ENCODE peak calls at places on chromosome 13, in six cellular contexts. One of them, this sample, is unnamed.

GRCh38 chr13:109869312-109870237 is 83.2 kb upstream of the IRS2 start:
- DNase-seq in cardiac fibroblast: peak
- DNase-seq in lower leg skin: no peak
- DNase-seq in epithelial cell of proximal tubule: peak
- DNase-seq in mammary epithelial cell: peak
- DNase-seq in NB4: peak
- DNase-seq in this sample: no peak

GRCh38 chr13:25222740-25223139 is 50.7 kb upstream of the AMER2 start:
- DNase-seq in lower leg skin: peak
- DNase-seq in cardiac fibroblast: no peak
- DNase-seq in NB4: no peak
- DNase-seq in epithelial cell of proximal tubule: no peak
- DNase-seq in mammary epithelial cell: no peak
- DNase-seq in this sample: peak

GRCh38 chr13:26679411-26679810 is 81.2 kb downstream of the GPR12 start:
- DNase-seq in lower leg skin: no peak
- DNase-seq in cardiac fibroblast: peak
- DNase-seq in epithelial cell of proximal tubule: peak
- DNase-seq in mammary epithelial cell: peak
- DNase-seq in NB4: no peak
- DNase-seq in this sample: no peak

GRCh38 chr13:32125746-32126145 is 94.2 kb downstream of the FRY start:
- DNase-seq in epithelial cell of proximal tubule: no peak
- DNase-seq in cardiac fibroblast: no peak
- DNase-seq in NB4: peak
- DNase-seq in mammary epithelial cell: peak
- DNase-seq in lower leg skin: no peak
- DNase-seq in this sample: no peak

GRCh38 chr13:114194853-114195252 is 15.8 kb downstream of the CFAP97D2 start:
- DNase-seq in NB4: no peak
- DNase-seq in cardiac fibroblast: no peak
- DNase-seq in epithelial cell of proximal tubule: no peak
- DNase-seq in mammary epithelial cell: no peak
- DNase-seq in lower leg skin: no peak
- DNase-seq in this sample: no peak

GRCh38 chr13:75544681-75545333 is 4.8 kb upstream of the UCHL3 start:
- DNase-seq in lower leg skin: no peak
- DNase-seq in NB4: peak
- DNase-seq in mammary epithelial cell: peak
- DNase-seq in cardiac fibroblast: peak
- DNase-seq in epithelial cell of proximal tubule: peak
- DNase-seq in this sample: no peak

GRCh38 chr13:38733146-38733545 is 46.3 kb downstream of the FREM2 start:
- DNase-seq in NB4: no peak
- DNase-seq in lower leg skin: no peak
- DNase-seq in epithelial cell of proximal tubule: no peak
- DNase-seq in mammary epithelial cell: no peak
- DNase-seq in cardiac fibroblast: no peak
- DNase-seq in this sample: no peak

GRCh38 chr13:51874651-51875050 is 12.9 kb downstream of the CCDC70 start:
- DNase-seq in NB4: no peak
- DNase-seq in mammary epithelial cell: no peak
- DNase-seq in cardiac fibroblast: no peak
- DNase-seq in epithelial cell of proximal tubule: no peak
- DNase-seq in lower leg skin: no peak
- DNase-seq in this sample: no peak

GRCh38 chr13:51997641-51998330 is 13.5 kb downstream of the ATP7B start:
- DNase-seq in epithelial cell of proximal tubule: no peak
- DNase-seq in cardiac fibroblast: no peak
- DNase-seq in NB4: no peak
- DNase-seq in lower leg skin: no peak
- DNase-seq in mammary epithelial cell: no peak
- DNase-seq in this sample: no peak

GRCh38 chr13:30416471-30416870 is 5.8 kb upstream of the UBE2L5 start:
- DNase-seq in NB4: no peak
- DNase-seq in mammary epithelial cell: no peak
- DNase-seq in lower leg skin: no peak
- DNase-seq in epithelial cell of proximal tubule: no peak
- DNase-seq in cardiac fibroblast: no peak
- DNase-seq in this sample: no peak

GRCh38 chr13:111171629-111172028 is 56.5 kb downstream of the ARHGEF7 start:
- DNase-seq in mammary epithelial cell: peak
- DNase-seq in lower leg skin: no peak
- DNase-seq in cardiac fibroblast: no peak
- DNase-seq in epithelial cell of proximal tubule: no peak
- DNase-seq in NB4: no peak
- DNase-seq in this sample: no peak

GRCh38 chr13:47639716-47640447 is 361.2 kb downstream of the SUCLA2 start:
- DNase-seq in cardiac fibroblast: no peak
- DNase-seq in lower leg skin: no peak
- DNase-seq in epithelial cell of proximal tubule: no peak
- DNase-seq in mammary epithelial cell: no peak
- DNase-seq in NB4: no peak
- DNase-seq in this sample: no peak

DNA sequence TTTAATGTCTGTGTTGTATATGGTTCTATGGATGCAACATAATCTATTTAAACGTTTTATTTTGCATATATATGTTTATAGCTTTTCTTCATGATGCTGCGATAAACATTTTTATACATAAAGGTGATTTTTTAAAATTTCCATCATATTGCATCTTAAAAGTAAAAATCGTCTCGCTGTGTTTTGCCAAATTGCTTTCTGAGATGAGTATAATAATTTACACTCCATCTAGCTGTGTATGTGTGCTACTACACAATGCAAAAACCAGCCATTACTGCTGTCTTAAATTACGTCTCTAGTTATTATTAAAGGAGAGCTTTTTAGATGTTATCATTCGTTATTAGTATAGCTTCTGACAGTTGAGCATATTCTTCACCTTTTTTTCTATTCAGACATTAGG is 37.2 kb downstream of the METTL21C start:
- DNase-seq in mammary epithelial cell: no peak
- DNase-seq in lower leg skin: no peak
- DNase-seq in cardiac fibroblast: no peak
- DNase-seq in epithelial cell of proximal tubule: no peak
- DNase-seq in NB4: no peak
- DNase-seq in this sample: no peak
- TF ChIP-seq CTCF in mammary epithelial cell: peak
- TF ChIP-seq CTCF in lower leg skin: no peak
- TF ChIP-seq CTCF in cardiac fibroblast: peak
- TF ChIP-seq CTCF in epithelial cell of proximal tubule: peak
- TF ChIP-seq CTCF in NB4: no peak
- TF ChIP-seq CTCF in this sample: peak

DNA sequence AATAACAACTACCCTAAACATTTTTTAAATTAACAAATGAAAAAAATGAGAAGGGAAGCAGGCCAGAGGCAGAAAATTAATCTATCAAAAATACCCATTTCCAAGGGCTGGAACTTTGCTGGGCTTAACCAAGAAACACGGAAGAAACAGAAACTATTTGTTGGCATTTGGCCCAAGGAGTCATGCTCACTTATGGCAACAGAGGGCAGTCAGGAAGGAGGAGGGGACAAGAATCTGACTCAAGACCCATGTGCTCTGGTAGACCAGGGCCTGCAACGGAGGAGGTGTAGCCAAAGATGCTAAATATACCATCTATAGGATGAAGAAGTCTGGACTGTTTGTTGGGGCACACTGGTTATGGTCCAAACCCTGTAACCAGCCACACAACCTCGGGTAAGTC is 496.7 kb downstream of the COG6 start:
- DNase-seq in NB4: no peak
- DNase-seq in cardiac fibroblast: peak
- DNase-seq in lower leg skin: no peak
- DNase-seq in mammary epithelial cell: peak
- DNase-seq in epithelial cell of proximal tubule: no peak
- DNase-seq in this sample: no peak
- TF ChIP-seq CTCF in NB4: no peak
- TF ChIP-seq CTCF in cardiac fibroblast: peak
- TF ChIP-seq CTCF in lower leg skin: no peak
- TF ChIP-seq CTCF in mammary epithelial cell: peak
- TF ChIP-seq CTCF in epithelial cell of proximal tubule: peak
- TF ChIP-seq CTCF in this sample: no peak

DNA sequence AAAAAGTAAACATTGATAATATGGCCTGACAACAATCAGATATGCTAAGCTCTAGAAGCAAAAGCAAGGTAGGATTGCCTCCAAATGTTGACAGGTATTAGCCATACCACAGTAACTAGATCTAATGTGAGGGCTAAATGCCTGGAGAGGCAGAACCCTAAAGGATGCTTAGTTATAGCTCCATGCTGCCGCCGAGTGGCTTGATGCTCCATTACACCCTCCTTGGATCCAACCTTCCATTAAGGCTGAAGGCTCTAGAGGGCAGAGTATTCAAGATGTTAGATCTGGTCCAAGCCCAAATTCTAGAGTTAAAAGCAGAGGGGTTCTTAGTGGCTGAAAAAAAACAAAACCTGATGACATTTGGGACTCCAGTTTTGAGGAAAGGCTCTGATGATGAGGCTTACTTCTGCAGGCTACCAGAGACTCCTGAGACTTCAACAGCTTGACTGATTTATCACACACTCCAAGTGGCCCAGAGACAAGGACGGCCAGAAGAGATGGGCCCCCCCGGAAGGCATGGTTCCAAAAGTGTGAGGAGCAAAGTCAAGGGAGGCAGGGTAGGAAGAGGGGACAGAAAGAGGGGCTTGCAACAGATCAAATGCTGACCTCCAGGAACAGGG is 21.8 kb upstream of the CPB2 start:
- DNase-seq in cardiac fibroblast: peak
- DNase-seq in NB4: peak
- DNase-seq in mammary epithelial cell: peak
- DNase-seq in epithelial cell of proximal tubule: no peak
- DNase-seq in lower leg skin: peak
- DNase-seq in this sample: no peak
- TF ChIP-seq CTCF in cardiac fibroblast: peak
- TF ChIP-seq CTCF in NB4: peak
- TF ChIP-seq CTCF in mammary epithelial cell: peak
- TF ChIP-seq CTCF in epithelial cell of proximal tubule: peak
- TF ChIP-seq CTCF in lower leg skin: no peak
- TF ChIP-seq CTCF in this sample: peak

GRCh38 chr13:76884167-76884566 is 2.0 kb downstream of the KCTD12 start:
- DNase-seq in NB4: peak
- DNase-seq in epithelial cell of proximal tubule: no peak
- DNase-seq in mammary epithelial cell: peak
- DNase-seq in lower leg skin: no peak
- DNase-seq in cardiac fibroblast: peak
- DNase-seq in this sample: no peak
- TF ChIP-seq CTCF in NB4: no peak
- TF ChIP-seq CTCF in epithelial cell of proximal tubule: peak
- TF ChIP-seq CTCF in mammary epithelial cell: peak
- TF ChIP-seq CTCF in lower leg skin: no peak
- TF ChIP-seq CTCF in cardiac fibroblast: peak
- TF ChIP-seq CTCF in this sample: peak

DNA sequence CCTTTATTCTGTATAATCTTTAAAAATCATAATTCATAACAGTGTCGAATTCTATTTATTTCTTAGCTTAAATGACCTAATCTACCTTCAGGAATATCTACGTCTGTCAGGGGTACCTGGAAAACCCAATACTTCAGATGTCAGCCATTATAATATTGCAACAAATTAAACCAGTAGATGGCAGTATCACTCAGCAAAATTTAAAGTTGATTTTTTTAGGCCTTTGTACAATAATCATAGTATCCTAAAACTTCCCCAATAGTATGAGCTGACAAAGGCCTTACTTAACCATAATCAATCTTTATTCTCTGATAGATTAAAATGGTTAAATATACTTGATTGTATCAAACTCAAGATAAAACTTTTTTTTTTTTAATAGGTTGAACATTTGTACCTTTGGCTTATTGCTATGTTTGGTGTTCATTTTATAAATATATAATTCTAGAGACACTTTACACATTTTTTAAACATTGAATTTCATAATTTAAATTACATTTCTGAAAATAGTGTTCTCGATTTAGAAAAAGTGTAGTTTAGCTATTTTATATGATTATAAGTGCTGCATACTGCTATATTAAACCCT is 830.2 kb upstream of the SPRY2 start:
- DNase-seq in NB4: peak
- DNase-seq in lower leg skin: no peak
- DNase-seq in epithelial cell of proximal tubule: no peak
- DNase-seq in cardiac fibroblast: peak
- DNase-seq in mammary epithelial cell: peak
- DNase-seq in this sample: no peak
- TF ChIP-seq CTCF in NB4: no peak
- TF ChIP-seq CTCF in lower leg skin: no peak
- TF ChIP-seq CTCF in epithelial cell of proximal tubule: peak
- TF ChIP-seq CTCF in cardiac fibroblast: peak
- TF ChIP-seq CTCF in mammary epithelial cell: peak
- TF ChIP-seq CTCF in this sample: peak

This sample was measured in type B pancreatic cell.